ENCODE peak calls at places on chromosomes 12 and 14, in seven cellular contexts. G, M, V, N, L, Z and U are unnamed samples.

GRCh38 chr14:69242311-69243224 is 17.4 kb upstream of the GALNT16 start:
- DNase-seq in G (peak; percentile 31), M (peak; percentile 77), V (peak; percentile 12), N (peak; percentile 66), L (peak; percentile 82), Z (peak; percentile 35), U (no peak)

GRCh38 chr12:53012928-53013327 is 6.7 kb downstream of the EIF4B start:
- DNase-seq in G (no peak), M (no peak), V (no peak), N (no peak), L (no peak), Z (no peak), U (no peak)

GRCh38 chr14:51908086-51908485 is 47.7 kb downstream of the GNG2 start:
- DNase-seq in G (no peak), M (no peak), V (no peak), N (no peak), L (no peak), Z (no peak), U (no peak)

GRCh38 chr12:95336387-95337067 is 118.9 kb downstream of the VEZT start:
- DNase-seq in G (peak; percentile 51), M (peak; percentile 89), V (no peak), N (peak; percentile 88), L (peak; percentile 91), Z (no peak), U (peak; percentile 25)

GRCh38 chr12:120363274-120363855 is 5.6 kb downstream of the MSI1 start:
- DNase-seq in G (no peak), M (no peak), V (no peak), N (no peak), L (no peak), Z (no peak), U (no peak)

GRCh38 chr12:8913702-8914032 is 642 bp upstream of the PHC1 start:
- DNase-seq in G (no peak), M (no peak), V (no peak), N (peak; percentile 19), L (no peak), Z (no peak), U (no peak)

GRCh38 chr14:79111963-79112362 is 941.8 kb downstream of the NRXN3 start:
- DNase-seq in G (no peak), M (no peak), V (no peak), N (no peak), L (no peak), Z (no peak), U (no peak)

GRCh38 chr14:91388551-91388975 is 29.1 kb downstream of the CCDC88C start:
- DNase-seq in G (no peak), M (no peak), V (peak; percentile 32), N (no peak), L (peak; percentile 74), Z (peak; percentile 41), U (no peak)

GRCh38 chr12:114681149-114681849 is 2.7 kb downstream of the TBX3 start:
- DNase-seq in G (no peak), M (no peak), V (no peak), N (no peak), L (peak; percentile 70), Z (no peak), U (no peak)

GRCh38 chr14:61569308-61569707 is 126.0 kb upstream of the HIF1A start:
- DNase-seq in G (no peak), M (no peak), V (no peak), N (no peak), L (no peak), Z (no peak), U (no peak)

GRCh38 chr12:109708939-109709338 is 4.7 kb upstream of the FAM222A start:
- DNase-seq in G (no peak), M (no peak), V (no peak), N (no peak), L (no peak), Z (no peak), U (no peak)

GRCh38 chr14:95523818-95524448 is 7.5 kb upstream of the SYNE3 start:
- DNase-seq in G (no peak), M (no peak), V (no peak), N (no peak), L (peak; percentile 90), Z (no peak), U (no peak)

GRCh38 chr14:93713726-93714405 is 74.4 kb downstream of the PRIMA1 start:
- DNase-seq in G (no peak), M (peak; percentile 61), V (no peak), N (no peak), L (no peak), Z (no peak), U (no peak)

GRCh38 chr12:50166776-50167025 is 468 bp downstream of the CERS5 start:
- DNase-seq in G (no peak), M (peak; percentile 72), V (no peak), N (no peak), L (no peak), Z (peak; percentile 60), U (no peak)

GRCh38 chr14:74609721-74610120 is 2.3 kb downstream of the LTBP2 start:
- DNase-seq in G (no peak), M (no peak), V (no peak), N (no peak), L (peak; percentile 33), Z (no peak), U (no peak)

GRCh38 chr14:61326847-61327246 is 5.5 kb downstream of the PRKCH start:
- DNase-seq in G (no peak), M (peak; percentile 79), V (no peak), N (no peak), L (peak; percentile 15), Z (no peak), U (no peak)

GRCh38 chr14:82385043-82385442 is 851.4 kb upstream of the SEL1L start:
- DNase-seq in G (no peak), M (no peak), V (no peak), N (no peak), L (no peak), Z (no peak), U (no peak)

GRCh38 chr14:45891417-45892080 is 638.5 kb upstream of the MIS18BP1 start:
- DNase-seq in G (peak; percentile 14), M (no peak), V (no peak), N (peak; percentile 28), L (no peak), Z (no peak), U (no peak)

GRCh38 chr12:89200217-89200616 is 152.1 kb downstream of the DUSP6 start:
- DNase-seq in G (no peak), M (no peak), V (no peak), N (no peak), L (no peak), Z (no peak), U (no peak)

GRCh38 chr14:59831121-59831730 is 39.4 kb downstream of the RTN1 start:
- DNase-seq in G (no peak), M (no peak), V (no peak), N (no peak), L (no peak), Z (no peak), U (no peak)

GRCh38 chr12:123105427-123105826 is 45.5 kb downstream of the PITPNM2 start:
- DNase-seq in G (no peak), M (no peak), V (no peak), N (no peak), L (no peak), Z (no peak), U (no peak)

GRCh38 chr12:105761075-105761474 is 377.7 kb downstream of the NUAK1 start:
- DNase-seq in G (no peak), M (no peak), V (no peak), N (no peak), L (no peak), Z (no peak), U (no peak)

GRCh38 chr12:23803547-23803946 is 145.9 kb downstream of the SOX5 start:
- DNase-seq in G (no peak), M (no peak), V (no peak), N (no peak), L (no peak), Z (no peak), U (no peak)

GRCh38 chr14:103140316-103141109 is 17.3 kb downstream of the TNFAIP2 start:
- DNase-seq in G (no peak), M (no peak), V (no peak), N (no peak), L (no peak), Z (no peak), U (no peak)